ENCODE peak calls at places on chromosomes 16 and 17, in nine cellular contexts. A is NCI-H748 treated with DMSO at 0.1 percent for 48 hours; U is activated naive CD4-positive, alpha-beta T cell treated with anti-CD3 and anti-CD28 coated beads, Interleukin-2, amount 10 ng/mL, durations not matched to agents 7 days and 5 days; I is NCI-H1092; M is mesendoderm; J is NCI-H2227 treated with DMSO at 0.1 percent for 48 hours; P is dermis microvascular lymphatic vessel endothelial cell; F is HL-60; T is C1 segment of cervical spinal cord. L is an unnamed sample.

GRCh38 chr16:85569615-85570212 is 43.4 kb upstream of the GSE1 start:
- DNase-seq in A (peak), U (peak), I (peak), M (peak), J (no peak), P (no peak), F (no peak), T (no peak), L (no peak)

GRCh38 chr16:90083139-90083538 is 6.0 kb upstream of the PRDM7 start:
- DNase-seq in A (no peak), U (no peak), I (no peak), M (no peak), J (no peak), P (no peak), F (no peak), T (no peak), L (no peak)

GRCh38 chr16:75570351-75571104 is 4.3 kb downstream of the GABARAPL2 start:
- DNase-seq in A (no peak), U (no peak), I (no peak), M (no peak), J (no peak), P (no peak), F (no peak), T (no peak), L (no peak)

GRCh38 chr16:69924777-69925191 is 26.4 kb upstream of the CLEC18A start:
- DNase-seq in A (no peak), U (no peak), I (no peak), M (peak), J (no peak), P (peak), F (no peak), T (no peak), L (no peak)

GRCh38 chr16:24102120-24102740 is 153.9 kb upstream of the CACNG3 start:
- DNase-seq in A (peak), U (no peak), I (peak), M (peak), J (no peak), P (no peak), F (no peak), T (no peak), L (no peak)

GRCh38 chr16:78277374-78277773 is 177.9 kb downstream of the WWOX start:
- DNase-seq in A (no peak), U (no peak), I (no peak), M (peak), J (no peak), P (no peak), F (no peak), T (no peak), L (no peak)

GRCh38 chr17:9200699-9201359 is 179.5 kb downstream of the NTN1 start:
- DNase-seq in A (no peak), U (no peak), I (no peak), M (no peak), J (no peak), P (no peak), F (no peak), T (no peak), L (no peak)

GRCh38 chr17:39277110-39277509 is 51.4 kb upstream of the STAC2 start:
- DNase-seq in A (no peak), U (no peak), I (no peak), M (no peak), J (no peak), P (no peak), F (no peak), T (no peak), L (no peak)

GRCh38 chr17:32876414-32877163 is at the start of gene MYO1D:
- DNase-seq in A (peak), U (peak), I (peak), M (peak), J (peak), P (peak), F (no peak), T (no peak), L (no peak)

GRCh38 chr16:4787627-4788482 is at the start of gene SEPTIN12:
- DNase-seq in A (no peak), U (no peak), I (no peak), M (peak), J (no peak), P (no peak), F (no peak), T (no peak), L (no peak)

GRCh38 chr17:82645516-82645915 is 2.7 kb downstream of the WDR45B start:
- DNase-seq in A (no peak), U (no peak), I (no peak), M (no peak), J (no peak), P (no peak), F (no peak), T (no peak), L (no peak)

GRCh38 chr17:67520282-67520906 is 143.3 kb downstream of the PITPNC1 start:
- DNase-seq in A (no peak), U (no peak), I (no peak), M (no peak), J (peak), P (no peak), F (peak), T (no peak), L (no peak)

GRCh38 chr16:3152022-3152272 is 17.1 kb downstream of the ZNF213 start:
- DNase-seq in A (no peak), U (peak), I (no peak), M (no peak), J (no peak), P (no peak), F (no peak), T (no peak), L (no peak)

GRCh38 chr16:11666108-11667055 is 1.9 kb upstream of the SNN start:
- DNase-seq in A (no peak), U (no peak), I (no peak), M (no peak), J (no peak), P (no peak), F (no peak), T (no peak), L (no peak)

GRCh38 chr16:15701975-15702970 is 52.2 kb downstream of the NDE1 start:
- DNase-seq in A (no peak), U (no peak), I (no peak), M (no peak), J (no peak), P (peak), F (no peak), T (no peak), L (no peak)

GRCh38 chr17:7133424-7133823 is 18.8 kb upstream of the ASGR2 start:
- DNase-seq in A (no peak), U (peak), I (no peak), M (peak), J (no peak), P (peak), F (peak), T (no peak), L (no peak)

GRCh38 chr16:12976491-12976890 is 75.1 kb downstream of the SHISA9 start:
- DNase-seq in A (no peak), U (no peak), I (no peak), M (no peak), J (no peak), P (no peak), F (no peak), T (no peak), L (no peak)

GRCh38 chr17:63361182-63361581 is 84.9 kb downstream of the CYB561 start:
- DNase-seq in A (no peak), U (no peak), I (no peak), M (no peak), J (no peak), P (no peak), F (no peak), T (no peak), L (no peak)

GRCh38 chr16:13634921-13635320 is 285.0 kb upstream of the ERCC4 start:
- DNase-seq in A (no peak), U (no peak), I (no peak), M (no peak), J (no peak), P (no peak), F (no peak), T (no peak), L (no peak)

GRCh38 chr17:48624544-48625501 is 1.3 kb downstream of the HOXB9 start:
- DNase-seq in A (peak), U (peak), I (peak), M (peak), J (no peak), P (peak), F (no peak), T (no peak), L (no peak)

GRCh38 chr17:2694381-2695242 is 17.0 kb downstream of the CLUH start:
- DNase-seq in A (no peak), U (no peak), I (no peak), M (no peak), J (no peak), P (no peak), F (no peak), T (no peak), L (no peak)

GRCh38 chr17:43832168-43832975 is 574 bp downstream of the MPP3 start:
- DNase-seq in A (no peak), U (peak), I (no peak), M (peak), J (no peak), P (peak), F (peak), T (no peak), L (no peak)

GRCh38 chr16:25838724-25839186 is 147.0 kb downstream of the HS3ST4 start:
- DNase-seq in A (peak), U (peak), I (peak), M (peak), J (peak), P (peak), F (no peak), T (peak), L (peak)

GRCh38 chr16:4306439-4307214 is 9.2 kb upstream of the GLIS2 start:
- DNase-seq in A (no peak), U (peak), I (peak), M (no peak), J (peak), P (no peak), F (no peak), T (no peak), L (no peak)